ENCODE peak calls at places on chromosomes 1 and 21, in four cellular contexts. One of them, this sample, is unnamed.

GRCh38 chr21:38621132-38621531 is 122.9 kb upstream of the ERG start:
- DNase-seq in GM12878: no peak
- DNase-seq in K562: no peak
- DNase-seq in GM12891: no peak
- DNase-seq in this sample: no peak

GRCh38 chr1:184792450-184792969 is 37.9 kb upstream of the EDEM3 start:
- DNase-seq in GM12891: no peak
- DNase-seq in K562: no peak
- DNase-seq in GM12878: no peak
- DNase-seq in this sample: peak

GRCh38 chr1:153545067-153546055 is at the start of gene S100A4:
- DNase-seq in K562: peak
- DNase-seq in GM12878: peak
- DNase-seq in GM12891: peak
- DNase-seq in this sample: peak

GRCh38 chr1:90502194-90502593 is 214.9 kb downstream of the BARHL2 start:
- DNase-seq in K562: no peak
- DNase-seq in GM12891: no peak
- DNase-seq in GM12878: no peak
- DNase-seq in this sample: no peak

GRCh38 chr1:19650416-19651140 is 6.5 kb downstream of the NBL1 start:
- DNase-seq in K562: peak
- DNase-seq in GM12878: no peak
- DNase-seq in GM12891: no peak
- DNase-seq in this sample: no peak

GRCh38 chr1:2300004-2300771 is 72.1 kb downstream of the SKI start:
- DNase-seq in GM12878: peak
- DNase-seq in K562: no peak
- DNase-seq in GM12891: peak
- DNase-seq in this sample: peak

GRCh38 chr1:3093928-3094626 is 25.1 kb downstream of the PRDM16 start:
- DNase-seq in GM12891: no peak
- DNase-seq in GM12878: no peak
- DNase-seq in K562: no peak
- DNase-seq in this sample: peak

GRCh38 chr1:88276158-88276557 is 407.9 kb upstream of the PKN2 start:
- DNase-seq in GM12891: no peak
- DNase-seq in K562: no peak
- DNase-seq in GM12878: no peak
- DNase-seq in this sample: no peak

GRCh38 chr1:180849031-180849775 is 63.5 kb upstream of the KIAA1614 start:
- DNase-seq in GM12891: no peak
- DNase-seq in GM12878: no peak
- DNase-seq in K562: no peak
- DNase-seq in this sample: no peak

DNA sequence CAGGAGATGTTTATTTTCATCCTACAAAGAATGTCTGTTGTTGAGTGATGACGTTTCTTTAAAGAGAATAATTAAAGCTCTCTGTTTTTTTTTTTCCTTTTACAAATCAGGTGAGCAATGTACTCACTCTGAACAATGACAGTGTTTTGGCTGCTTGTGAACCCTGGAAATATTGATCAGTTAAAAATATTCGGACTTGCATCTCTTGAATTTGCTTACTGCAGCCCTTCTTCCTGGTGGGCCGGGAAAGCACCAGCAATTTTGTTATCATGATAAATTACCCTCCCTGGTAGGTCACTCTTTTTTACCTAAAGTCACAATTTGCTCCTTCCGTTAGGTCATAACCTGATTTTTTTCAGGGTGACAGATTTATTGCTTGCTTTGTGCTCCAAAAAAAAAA is 72.3 kb upstream of the NR5A2 start:
- DNase-seq in K562: no peak
- DNase-seq in GM12891: no peak
- DNase-seq in GM12878: no peak
- DNase-seq in this sample: no peak
- TF ChIP-seq SPI1 in K562: no peak
- TF ChIP-seq SPI1 in GM12891: no peak
- TF ChIP-seq SPI1 in GM12878: no peak
- TF ChIP-seq SPI1 in this sample: no peak

GRCh38 chr21:42038393-42038792 is 28.2 kb upstream of the ZBTB21 start:
- DNase-seq in K562: no peak
- DNase-seq in GM12878: no peak
- DNase-seq in GM12891: no peak
- DNase-seq in this sample: no peak

GRCh38 chr21:42040411-42041180 is 30.4 kb upstream of the ZBTB21 start:
- DNase-seq in GM12878: no peak
- DNase-seq in K562: no peak
- DNase-seq in GM12891: no peak
- DNase-seq in this sample: no peak

GRCh38 chr21:42039911-42040351 is 29.8 kb upstream of the ZBTB21 start:
- DNase-seq in K562: no peak
- DNase-seq in GM12891: no peak
- DNase-seq in GM12878: no peak
- DNase-seq in this sample: no peak

GRCh38 chr21:42038826-42039425 is 28.8 kb upstream of the ZBTB21 start:
- DNase-seq in GM12878: no peak
- DNase-seq in K562: no peak
- DNase-seq in GM12891: no peak
- DNase-seq in this sample: no peak

DNA sequence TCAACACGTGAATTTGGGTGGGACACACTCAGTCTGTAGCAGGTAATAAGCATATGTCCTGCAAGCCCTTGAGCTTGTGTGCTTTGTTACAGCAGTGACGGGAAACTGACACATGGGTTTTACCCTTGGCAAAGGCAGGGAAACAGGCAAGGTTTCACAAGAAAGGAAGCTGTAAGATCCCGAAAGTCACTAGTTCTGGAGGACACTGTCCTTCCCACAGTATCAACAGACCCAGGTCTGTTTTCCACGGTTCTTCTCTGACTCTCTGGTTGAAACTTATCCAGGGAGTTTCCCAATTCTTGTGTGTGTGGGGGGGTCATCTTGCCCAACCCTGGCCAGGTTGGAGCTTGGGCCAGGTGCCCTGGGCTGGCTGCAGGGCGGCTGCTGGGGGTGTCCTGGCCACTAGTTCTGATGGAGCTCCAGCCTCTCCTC is 29.3 kb upstream of the ZBTB21 start:
- DNase-seq in GM12878: no peak
- DNase-seq in GM12891: no peak
- DNase-seq in K562: no peak
- DNase-seq in this sample: no peak
- TF ChIP-seq SPI1 in GM12878: no peak
- TF ChIP-seq SPI1 in GM12891: no peak
- TF ChIP-seq SPI1 in K562: no peak
- TF ChIP-seq SPI1 in this sample: no peak

GRCh38 chr1:60747321-60747720 is 335.0 kb upstream of the NFIA start:
- DNase-seq in K562: no peak
- DNase-seq in GM12891: no peak
- DNase-seq in GM12878: no peak
- DNase-seq in this sample: no peak

GRCh38 chr1:60745444-60745843 is 336.9 kb upstream of the NFIA start:
- DNase-seq in GM12891: no peak
- DNase-seq in GM12878: no peak
- DNase-seq in K562: no peak
- DNase-seq in this sample: no peak

GRCh38 chr1:60746278-60746761 is 336.0 kb upstream of the NFIA start:
- DNase-seq in GM12878: no peak
- DNase-seq in K562: no peak
- DNase-seq in GM12891: no peak
- DNase-seq in this sample: no peak
- TF ChIP-seq SPI1 in GM12878: no peak
- TF ChIP-seq SPI1 in K562: no peak
- TF ChIP-seq SPI1 in GM12891: no peak
- TF ChIP-seq SPI1 in this sample: no peak

GRCh38 chr1:74689800-74690696 is 16.5 kb upstream of the ERICH3 start:
- DNase-seq in GM12891: no peak
- DNase-seq in K562: peak
- DNase-seq in GM12878: no peak
- DNase-seq in this sample: peak
- TF ChIP-seq SPI1 in GM12891: no peak
- TF ChIP-seq SPI1 in K562: no peak
- TF ChIP-seq SPI1 in GM12878: no peak
- TF ChIP-seq SPI1 in this sample: no peak

GRCh38 chr1:189987509-189987908 is 490.2 kb downstream of the BRINP3 start:
- DNase-seq in K562: no peak
- DNase-seq in GM12891: no peak
- DNase-seq in GM12878: no peak
- DNase-seq in this sample: no peak

GRCh38 chr1:189992856-189993255 is 484.8 kb downstream of the BRINP3 start:
- DNase-seq in GM12891: no peak
- DNase-seq in K562: no peak
- DNase-seq in GM12878: no peak
- DNase-seq in this sample: no peak
- TF ChIP-seq SPI1 in GM12891: no peak
- TF ChIP-seq SPI1 in K562: no peak
- TF ChIP-seq SPI1 in GM12878: no peak
- TF ChIP-seq SPI1 in this sample: no peak

GRCh38 chr1:211741116-211741515 is 65.7 kb upstream of the NEK2 start:
- DNase-seq in GM12878: no peak
- DNase-seq in GM12891: no peak
- DNase-seq in K562: no peak
- DNase-seq in this sample: no peak
- TF ChIP-seq SPI1 in GM12878: no peak
- TF ChIP-seq SPI1 in GM12891: no peak
- TF ChIP-seq SPI1 in K562: no peak
- TF ChIP-seq SPI1 in this sample: no peak

GRCh38 chr1:205775015-205775716 is at the start of gene RAB29:
- DNase-seq in GM12891: peak
- DNase-seq in K562: peak
- DNase-seq in GM12878: peak
- DNase-seq in this sample: peak
- TF ChIP-seq SPI1 in GM12891: peak
- TF ChIP-seq SPI1 in K562: no peak
- TF ChIP-seq SPI1 in GM12878: peak
- TF ChIP-seq SPI1 in this sample: peak

This sample was measured in HL-60.